ENCODE peak calls at places on chromosome 2, in nine cellular contexts. One of them, this sample, is unnamed.

GRCh38 chr2:142892715-142893114 is 15.3 kb downstream of the KYNU start:
- DNase-seq in B cell: no peak
- DNase-seq in neural progenitor cell: no peak
- DNase-seq in A549: no peak
- DNase-seq in stimulated activated CD8-positive, alpha-beta memory T cell treated with anti-CD3 and anti-CD28 coated beads, Interleukin-4, amount 100 ng/mL, for 4 hours: no peak
- DNase-seq in cardiac muscle cell: no peak
- DNase-seq in putamen: no peak
- DNase-seq in Daoy: no peak
- DNase-seq in stimulated activated CD4-positive, alpha-beta T cell treated with anti-CD3 and anti-CD28 coated beads, TNF-alpha, amount 100 ng/mL, for 48 hours: no peak
- DNase-seq in this sample: no peak

GRCh38 chr2:45103351-45104145 is 94.3 kb upstream of the SIX2 start:
- DNase-seq in B cell: no peak
- DNase-seq in neural progenitor cell: no peak
- DNase-seq in A549: no peak
- DNase-seq in stimulated activated CD8-positive, alpha-beta memory T cell treated with anti-CD3 and anti-CD28 coated beads, Interleukin-4, amount 100 ng/mL, for 4 hours: no peak
- DNase-seq in cardiac muscle cell: no peak
- DNase-seq in putamen: no peak
- DNase-seq in Daoy: no peak
- DNase-seq in stimulated activated CD4-positive, alpha-beta T cell treated with anti-CD3 and anti-CD28 coated beads, TNF-alpha, amount 100 ng/mL, for 48 hours: no peak
- DNase-seq in this sample: no peak

GRCh38 chr2:127408004-127408806 is 10.0 kb upstream of the PROC start:
- DNase-seq in B cell: peak
- DNase-seq in neural progenitor cell: peak
- DNase-seq in A549: peak
- DNase-seq in stimulated activated CD8-positive, alpha-beta memory T cell treated with anti-CD3 and anti-CD28 coated beads, Interleukin-4, amount 100 ng/mL, for 4 hours: peak
- DNase-seq in cardiac muscle cell: peak
- DNase-seq in putamen: peak
- DNase-seq in Daoy: peak
- DNase-seq in stimulated activated CD4-positive, alpha-beta T cell treated with anti-CD3 and anti-CD28 coated beads, TNF-alpha, amount 100 ng/mL, for 48 hours: peak
- DNase-seq in this sample: peak

GRCh38 chr2:162297925-162298552 is 20.4 kb downstream of the IFIH1 start:
- DNase-seq in B cell: no peak
- DNase-seq in neural progenitor cell: peak
- DNase-seq in A549: peak
- DNase-seq in stimulated activated CD8-positive, alpha-beta memory T cell treated with anti-CD3 and anti-CD28 coated beads, Interleukin-4, amount 100 ng/mL, for 4 hours: peak
- DNase-seq in cardiac muscle cell: peak
- DNase-seq in putamen: peak
- DNase-seq in Daoy: peak
- DNase-seq in stimulated activated CD4-positive, alpha-beta T cell treated with anti-CD3 and anti-CD28 coated beads, TNF-alpha, amount 100 ng/mL, for 48 hours: no peak
- DNase-seq in this sample: peak

GRCh38 chr2:196101325-196101981 is 32.8 kb upstream of the DNAH7 start:
- DNase-seq in B cell: peak
- DNase-seq in neural progenitor cell: no peak
- DNase-seq in A549: no peak
- DNase-seq in stimulated activated CD8-positive, alpha-beta memory T cell treated with anti-CD3 and anti-CD28 coated beads, Interleukin-4, amount 100 ng/mL, for 4 hours: no peak
- DNase-seq in cardiac muscle cell: peak
- DNase-seq in putamen: no peak
- DNase-seq in Daoy: peak
- DNase-seq in stimulated activated CD4-positive, alpha-beta T cell treated with anti-CD3 and anti-CD28 coated beads, TNF-alpha, amount 100 ng/mL, for 48 hours: peak
- DNase-seq in this sample: no peak

GRCh38 chr2:201149064-201149820 is 33.3 kb downstream of the CFLAR start:
- DNase-seq in B cell: no peak
- DNase-seq in neural progenitor cell: no peak
- DNase-seq in A549: peak
- DNase-seq in stimulated activated CD8-positive, alpha-beta memory T cell treated with anti-CD3 and anti-CD28 coated beads, Interleukin-4, amount 100 ng/mL, for 4 hours: no peak
- DNase-seq in cardiac muscle cell: peak
- DNase-seq in putamen: no peak
- DNase-seq in Daoy: peak
- DNase-seq in stimulated activated CD4-positive, alpha-beta T cell treated with anti-CD3 and anti-CD28 coated beads, TNF-alpha, amount 100 ng/mL, for 48 hours: no peak
- DNase-seq in this sample: peak

GRCh38 chr2:96863575-96864342 is 5.9 kb upstream of the ANKRD39 start:
- DNase-seq in B cell: no peak
- DNase-seq in neural progenitor cell: no peak
- DNase-seq in A549: no peak
- DNase-seq in stimulated activated CD8-positive, alpha-beta memory T cell treated with anti-CD3 and anti-CD28 coated beads, Interleukin-4, amount 100 ng/mL, for 4 hours: no peak
- DNase-seq in cardiac muscle cell: no peak
- DNase-seq in putamen: no peak
- DNase-seq in Daoy: no peak
- DNase-seq in stimulated activated CD4-positive, alpha-beta T cell treated with anti-CD3 and anti-CD28 coated beads, TNF-alpha, amount 100 ng/mL, for 48 hours: no peak
- DNase-seq in this sample: no peak

GRCh38 chr2:7022486-7022885 is 105.3 kb downstream of the RNF144A start:
- DNase-seq in B cell: no peak
- DNase-seq in neural progenitor cell: no peak
- DNase-seq in A549: no peak
- DNase-seq in stimulated activated CD8-positive, alpha-beta memory T cell treated with anti-CD3 and anti-CD28 coated beads, Interleukin-4, amount 100 ng/mL, for 4 hours: no peak
- DNase-seq in cardiac muscle cell: peak
- DNase-seq in putamen: no peak
- DNase-seq in Daoy: peak
- DNase-seq in stimulated activated CD4-positive, alpha-beta T cell treated with anti-CD3 and anti-CD28 coated beads, TNF-alpha, amount 100 ng/mL, for 48 hours: no peak
- DNase-seq in this sample: no peak

GRCh38 chr2:114769110-114769509 is 326.7 kb downstream of the DPP10 start:
- DNase-seq in B cell: no peak
- DNase-seq in neural progenitor cell: no peak
- DNase-seq in A549: no peak
- DNase-seq in stimulated activated CD8-positive, alpha-beta memory T cell treated with anti-CD3 and anti-CD28 coated beads, Interleukin-4, amount 100 ng/mL, for 4 hours: no peak
- DNase-seq in cardiac muscle cell: no peak
- DNase-seq in putamen: no peak
- DNase-seq in Daoy: no peak
- DNase-seq in stimulated activated CD4-positive, alpha-beta T cell treated with anti-CD3 and anti-CD28 coated beads, TNF-alpha, amount 100 ng/mL, for 48 hours: no peak
- DNase-seq in this sample: no peak

GRCh38 chr2:126835811-126836210 is 62.9 kb upstream of the TEX51 start:
- DNase-seq in B cell: no peak
- DNase-seq in neural progenitor cell: no peak
- DNase-seq in A549: no peak
- DNase-seq in stimulated activated CD8-positive, alpha-beta memory T cell treated with anti-CD3 and anti-CD28 coated beads, Interleukin-4, amount 100 ng/mL, for 4 hours: no peak
- DNase-seq in cardiac muscle cell: no peak
- DNase-seq in putamen: no peak
- DNase-seq in Daoy: no peak
- DNase-seq in stimulated activated CD4-positive, alpha-beta T cell treated with anti-CD3 and anti-CD28 coated beads, TNF-alpha, amount 100 ng/mL, for 48 hours: no peak
- DNase-seq in this sample: no peak

GRCh38 chr2:10307561-10308156 is 5.0 kb downstream of the HPCAL1 start:
- DNase-seq in B cell: no peak
- DNase-seq in neural progenitor cell: no peak
- DNase-seq in A549: no peak
- DNase-seq in stimulated activated CD8-positive, alpha-beta memory T cell treated with anti-CD3 and anti-CD28 coated beads, Interleukin-4, amount 100 ng/mL, for 4 hours: no peak
- DNase-seq in cardiac muscle cell: peak
- DNase-seq in putamen: no peak
- DNase-seq in Daoy: no peak
- DNase-seq in stimulated activated CD4-positive, alpha-beta T cell treated with anti-CD3 and anti-CD28 coated beads, TNF-alpha, amount 100 ng/mL, for 48 hours: no peak
- DNase-seq in this sample: no peak

GRCh38 chr2:202032841-202033316 is 776 bp upstream of the FZD7 start:
- DNase-seq in B cell: peak
- DNase-seq in neural progenitor cell: peak
- DNase-seq in A549: peak
- DNase-seq in stimulated activated CD8-positive, alpha-beta memory T cell treated with anti-CD3 and anti-CD28 coated beads, Interleukin-4, amount 100 ng/mL, for 4 hours: no peak
- DNase-seq in cardiac muscle cell: peak
- DNase-seq in putamen: no peak
- DNase-seq in Daoy: peak
- DNase-seq in stimulated activated CD4-positive, alpha-beta T cell treated with anti-CD3 and anti-CD28 coated beads, TNF-alpha, amount 100 ng/mL, for 48 hours: peak
- DNase-seq in this sample: no peak

GRCh38 chr2:232980683-232981082 is 32.4 kb downstream of the NGEF start:
- DNase-seq in B cell: no peak
- DNase-seq in neural progenitor cell: no peak
- DNase-seq in A549: no peak
- DNase-seq in stimulated activated CD8-positive, alpha-beta memory T cell treated with anti-CD3 and anti-CD28 coated beads, Interleukin-4, amount 100 ng/mL, for 4 hours: no peak
- DNase-seq in cardiac muscle cell: no peak
- DNase-seq in putamen: no peak
- DNase-seq in Daoy: peak
- DNase-seq in stimulated activated CD4-positive, alpha-beta T cell treated with anti-CD3 and anti-CD28 coated beads, TNF-alpha, amount 100 ng/mL, for 48 hours: no peak
- DNase-seq in this sample: no peak

GRCh38 chr2:172484253-172484652 is 56.9 kb downstream of the ITGA6 start:
- DNase-seq in B cell: no peak
- DNase-seq in neural progenitor cell: no peak
- DNase-seq in A549: no peak
- DNase-seq in stimulated activated CD8-positive, alpha-beta memory T cell treated with anti-CD3 and anti-CD28 coated beads, Interleukin-4, amount 100 ng/mL, for 4 hours: no peak
- DNase-seq in cardiac muscle cell: peak
- DNase-seq in putamen: peak
- DNase-seq in Daoy: no peak
- DNase-seq in stimulated activated CD4-positive, alpha-beta T cell treated with anti-CD3 and anti-CD28 coated beads, TNF-alpha, amount 100 ng/mL, for 48 hours: no peak
- DNase-seq in this sample: peak

GRCh38 chr2:105936954-105937353 is 192.2 kb downstream of the NCK2 start:
- DNase-seq in B cell: no peak
- DNase-seq in neural progenitor cell: no peak
- DNase-seq in A549: no peak
- DNase-seq in stimulated activated CD8-positive, alpha-beta memory T cell treated with anti-CD3 and anti-CD28 coated beads, Interleukin-4, amount 100 ng/mL, for 4 hours: no peak
- DNase-seq in cardiac muscle cell: no peak
- DNase-seq in putamen: no peak
- DNase-seq in Daoy: no peak
- DNase-seq in stimulated activated CD4-positive, alpha-beta T cell treated with anti-CD3 and anti-CD28 coated beads, TNF-alpha, amount 100 ng/mL, for 48 hours: no peak
- DNase-seq in this sample: no peak

GRCh38 chr2:21155365-21156136 is 31.8 kb downstream of the TDRD15 start:
- DNase-seq in B cell: no peak
- DNase-seq in neural progenitor cell: no peak
- DNase-seq in A549: no peak
- DNase-seq in stimulated activated CD8-positive, alpha-beta memory T cell treated with anti-CD3 and anti-CD28 coated beads, Interleukin-4, amount 100 ng/mL, for 4 hours: no peak
- DNase-seq in cardiac muscle cell: no peak
- DNase-seq in putamen: no peak
- DNase-seq in Daoy: no peak
- DNase-seq in stimulated activated CD4-positive, alpha-beta T cell treated with anti-CD3 and anti-CD28 coated beads, TNF-alpha, amount 100 ng/mL, for 48 hours: no peak
- DNase-seq in this sample: no peak

GRCh38 chr2:42009657-42010580 is 37.9 kb upstream of the PKDCC start:
- DNase-seq in B cell: no peak
- DNase-seq in neural progenitor cell: no peak
- DNase-seq in A549: no peak
- DNase-seq in stimulated activated CD8-positive, alpha-beta memory T cell treated with anti-CD3 and anti-CD28 coated beads, Interleukin-4, amount 100 ng/mL, for 4 hours: no peak
- DNase-seq in cardiac muscle cell: peak
- DNase-seq in putamen: no peak
- DNase-seq in Daoy: peak
- DNase-seq in stimulated activated CD4-positive, alpha-beta T cell treated with anti-CD3 and anti-CD28 coated beads, TNF-alpha, amount 100 ng/mL, for 48 hours: peak
- DNase-seq in this sample: no peak

GRCh38 chr2:240561325-240561971 is 1.3 kb downstream of the DUSP28 start:
- DNase-seq in B cell: no peak
- DNase-seq in neural progenitor cell: no peak
- DNase-seq in A549: no peak
- DNase-seq in stimulated activated CD8-positive, alpha-beta memory T cell treated with anti-CD3 and anti-CD28 coated beads, Interleukin-4, amount 100 ng/mL, for 4 hours: no peak
- DNase-seq in cardiac muscle cell: peak
- DNase-seq in putamen: no peak
- DNase-seq in Daoy: peak
- DNase-seq in stimulated activated CD4-positive, alpha-beta T cell treated with anti-CD3 and anti-CD28 coated beads, TNF-alpha, amount 100 ng/mL, for 48 hours: no peak
- DNase-seq in this sample: peak

GRCh38 chr2:109373791-109374547 is 239.8 kb downstream of the SEPTIN10 start:
- DNase-seq in B cell: no peak
- DNase-seq in neural progenitor cell: no peak
- DNase-seq in A549: no peak
- DNase-seq in stimulated activated CD8-positive, alpha-beta memory T cell treated with anti-CD3 and anti-CD28 coated beads, Interleukin-4, amount 100 ng/mL, for 4 hours: no peak
- DNase-seq in cardiac muscle cell: no peak
- DNase-seq in putamen: no peak
- DNase-seq in Daoy: no peak
- DNase-seq in stimulated activated CD4-positive, alpha-beta T cell treated with anti-CD3 and anti-CD28 coated beads, TNF-alpha, amount 100 ng/mL, for 48 hours: no peak
- DNase-seq in this sample: no peak

GRCh38 chr2:117942958-117943672 is 70.8 kb downstream of the CCDC93 start:
- DNase-seq in B cell: no peak
- DNase-seq in neural progenitor cell: no peak
- DNase-seq in A549: no peak
- DNase-seq in stimulated activated CD8-positive, alpha-beta memory T cell treated with anti-CD3 and anti-CD28 coated beads, Interleukin-4, amount 100 ng/mL, for 4 hours: no peak
- DNase-seq in cardiac muscle cell: no peak
- DNase-seq in putamen: no peak
- DNase-seq in Daoy: no peak
- DNase-seq in stimulated activated CD4-positive, alpha-beta T cell treated with anti-CD3 and anti-CD28 coated beads, TNF-alpha, amount 100 ng/mL, for 48 hours: no peak
- DNase-seq in this sample: no peak

GRCh38 chr2:105307146-105307545 is 22.4 kb downstream of the TGFBRAP1 start:
- DNase-seq in B cell: no peak
- DNase-seq in neural progenitor cell: no peak
- DNase-seq in A549: no peak
- DNase-seq in stimulated activated CD8-positive, alpha-beta memory T cell treated with anti-CD3 and anti-CD28 coated beads, Interleukin-4, amount 100 ng/mL, for 4 hours: no peak
- DNase-seq in cardiac muscle cell: peak
- DNase-seq in putamen: no peak
- DNase-seq in Daoy: no peak
- DNase-seq in stimulated activated CD4-positive, alpha-beta T cell treated with anti-CD3 and anti-CD28 coated beads, TNF-alpha, amount 100 ng/mL, for 48 hours: no peak
- DNase-seq in this sample: no peak

GRCh38 chr2:166573393-166573792 is 79.3 kb upstream of the SCN7A start:
- DNase-seq in B cell: no peak
- DNase-seq in neural progenitor cell: peak
- DNase-seq in A549: no peak
- DNase-seq in stimulated activated CD8-positive, alpha-beta memory T cell treated with anti-CD3 and anti-CD28 coated beads, Interleukin-4, amount 100 ng/mL, for 4 hours: no peak
- DNase-seq in cardiac muscle cell: peak
- DNase-seq in putamen: no peak
- DNase-seq in Daoy: no peak
- DNase-seq in stimulated activated CD4-positive, alpha-beta T cell treated with anti-CD3 and anti-CD28 coated beads, TNF-alpha, amount 100 ng/mL, for 48 hours: no peak
- DNase-seq in this sample: no peak

GRCh38 chr2:230958803-230959756 is 34.0 kb upstream of the GPR55 start:
- DNase-seq in B cell: no peak
- DNase-seq in neural progenitor cell: no peak
- DNase-seq in A549: no peak
- DNase-seq in stimulated activated CD8-positive, alpha-beta memory T cell treated with anti-CD3 and anti-CD28 coated beads, Interleukin-4, amount 100 ng/mL, for 4 hours: no peak
- DNase-seq in cardiac muscle cell: no peak
- DNase-seq in putamen: peak
- DNase-seq in Daoy: no peak
- DNase-seq in stimulated activated CD4-positive, alpha-beta T cell treated with anti-CD3 and anti-CD28 coated beads, TNF-alpha, amount 100 ng/mL, for 48 hours: no peak
- DNase-seq in this sample: no peak

GRCh38 chr2:210475726-210476125 is 833 bp downstream of the LANCL1 start:
- DNase-seq in B cell: no peak
- DNase-seq in neural progenitor cell: no peak
- DNase-seq in A549: no peak
- DNase-seq in stimulated activated CD8-positive, alpha-beta memory T cell treated with anti-CD3 and anti-CD28 coated beads, Interleukin-4, amount 100 ng/mL, for 4 hours: no peak
- DNase-seq in cardiac muscle cell: no peak
- DNase-seq in putamen: no peak
- DNase-seq in Daoy: no peak
- DNase-seq in stimulated activated CD4-positive, alpha-beta T cell treated with anti-CD3 and anti-CD28 coated beads, TNF-alpha, amount 100 ng/mL, for 48 hours: no peak
- DNase-seq in this sample: no peak

GRCh38 chr2:105510761-105511669 is 112.2 kb upstream of the FHL2 start:
- DNase-seq in B cell: no peak
- DNase-seq in neural progenitor cell: no peak
- DNase-seq in A549: peak
- DNase-seq in stimulated activated CD8-positive, alpha-beta memory T cell treated with anti-CD3 and anti-CD28 coated beads, Interleukin-4, amount 100 ng/mL, for 4 hours: no peak
- DNase-seq in cardiac muscle cell: peak
- DNase-seq in putamen: no peak
- DNase-seq in Daoy: peak
- DNase-seq in stimulated activated CD4-positive, alpha-beta T cell treated with anti-CD3 and anti-CD28 coated beads, TNF-alpha, amount 100 ng/mL, for 48 hours: no peak
- DNase-seq in this sample: peak

GRCh38 chr2:140506606-140507005 is 1624.2 kb downstream of the LRP1B start:
- DNase-seq in B cell: no peak
- DNase-seq in neural progenitor cell: no peak
- DNase-seq in A549: no peak
- DNase-seq in stimulated activated CD8-positive, alpha-beta memory T cell treated with anti-CD3 and anti-CD28 coated beads, Interleukin-4, amount 100 ng/mL, for 4 hours: no peak
- DNase-seq in cardiac muscle cell: peak
- DNase-seq in putamen: no peak
- DNase-seq in Daoy: no peak
- DNase-seq in stimulated activated CD4-positive, alpha-beta T cell treated with anti-CD3 and anti-CD28 coated beads, TNF-alpha, amount 100 ng/mL, for 48 hours: no peak
- DNase-seq in this sample: no peak

This sample was measured in lung microvascular endothelial cell.